ENCODE peak calls at places on chromosomes 16 and 17, in four cellular contexts. G is H1, Q is GM12878, U is K562. V is an unnamed sample.
A peak's percentile ranks its signal among the peaks of the same experiment; 100 is the strongest.

GRCh38 chr17:14427914-14428639 is 127.2 kb downstream of the HS3ST3B1 start:
- DNase-seq in G (no peak), Q (peak; percentile 3), U (no peak), V (no peak)

GRCh38 chr17:40442392-40443195 is 656 bp upstream of the IGFBP4 start:
- DNase-seq in G (no peak), Q (no peak), U (peak; percentile 71), V (no peak)

GRCh38 chr16:4365014-4365406 is 6.6 kb upstream of the VASN start:
- DNase-seq in G (no peak), Q (peak; percentile 25), U (no peak), V (no peak)

GRCh38 chr17:64599187-64599676 is 62.9 kb downstream of the SMURF2 start:
- DNase-seq in G (no peak), Q (no peak), U (peak; percentile 88), V (no peak)

GRCh38 chr17:35726609-35727460 is 4.6 kb upstream of the RASL10B start:
- DNase-seq in G (no peak), Q (no peak), U (no peak), V (peak; percentile 66)

GRCh38 chr16:48560692-48561091 is 49.3 kb downstream of the N4BP1 start:
- DNase-seq in G (no peak), Q (no peak), U (no peak), V (no peak)

GRCh38 chr17:58334661-58335060 is 6.1 kb upstream of the TSPOAP1 start:
- DNase-seq in G (no peak), Q (no peak), U (no peak), V (no peak)

GRCh38 chr17:44502598-44503079 is 567 bp downstream of the GPATCH8 start:
- DNase-seq in G (no peak), Q (no peak), U (peak; percentile 21), V (no peak)

GRCh38 chr16:1554826-1555445 is 21.5 kb downstream of the TMEM204 start:
- DNase-seq in G (no peak), Q (no peak), U (peak; percentile 16), V (no peak)

GRCh38 chr17:63335818-63336217 is 110.3 kb downstream of the CYB561 start:
- DNase-seq in G (no peak), Q (no peak), U (no peak), V (no peak)

GRCh38 chr17:40515491-40516041 is 14.1 kb upstream of the TNS4 start:
- DNase-seq in G (no peak), Q (no peak), U (no peak), V (no peak)

GRCh38 chr16:84307209-84307954 is 12.7 kb downstream of the WFDC1 start:
- DNase-seq in G (no peak), Q (no peak), U (peak; percentile 6), V (no peak)

GRCh38 chr16:66543541-66543940 is 6.4 kb downstream of the TK2 start:
- DNase-seq in G (no peak), Q (no peak), U (no peak), V (no peak)

DNA sequence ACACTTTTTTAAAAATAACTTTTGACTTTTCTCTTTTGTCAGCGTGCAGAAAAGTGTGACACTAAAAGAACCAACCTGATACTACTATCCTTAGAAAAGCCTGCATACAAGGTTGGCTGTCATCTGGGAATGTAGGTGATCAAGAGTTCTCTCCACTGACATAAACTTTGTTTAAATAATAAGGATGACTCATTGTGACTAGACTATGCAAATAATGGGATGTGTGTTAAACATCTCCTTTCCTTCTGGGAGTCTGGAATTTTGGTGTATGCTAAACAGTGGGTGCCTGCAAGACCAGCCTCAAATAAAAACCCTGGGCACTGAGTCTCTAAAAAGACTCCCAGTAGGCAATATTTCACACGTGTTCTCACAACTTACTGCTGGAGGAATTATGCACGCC is 373.4 kb downstream of the CNTNAP4 start:
- DNase-seq in G (no peak), Q (no peak), U (no peak), V (peak; percentile 74)
- TF ChIP-seq CBX5 in G (no peak), Q (no peak), U (no peak), V (no peak)

DNA sequence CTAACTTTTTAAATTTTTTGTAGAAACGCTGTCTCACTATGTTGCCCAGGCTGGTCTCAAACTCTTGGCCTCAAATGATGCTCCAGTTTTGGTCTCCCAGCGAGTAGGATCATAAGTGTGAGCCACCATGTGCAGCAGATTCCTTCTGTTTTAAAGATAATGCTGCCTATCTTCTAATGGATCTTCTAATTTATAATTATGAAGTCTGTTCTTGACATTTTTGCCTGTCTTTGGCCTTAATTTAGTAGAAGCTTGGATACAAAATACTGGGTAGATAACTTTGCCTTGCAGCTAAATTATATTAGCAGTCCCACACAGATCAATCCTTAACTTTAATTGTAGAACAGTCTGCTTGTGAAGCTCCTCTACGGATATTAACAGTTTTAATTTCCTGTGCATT is 566.6 kb upstream of the CDH8 start:
- DNase-seq in G (no peak), Q (no peak), U (no peak), V (no peak)
- TF ChIP-seq CBX5 in G (no peak), Q (no peak), U (no peak), V (no peak)

GRCh38 chr16:73126453-73126853 is 78.5 kb upstream of the ZFHX3 start:
- DNase-seq in G (no peak), Q (no peak), U (no peak), V (peak; percentile 45)

GRCh38 chr16:73129455-73129854 is 81.5 kb upstream of the ZFHX3 start:
- DNase-seq in G (no peak), Q (no peak), U (no peak), V (no peak)

GRCh38 chr16:73125860-73126259 is 77.9 kb upstream of the ZFHX3 start:
- DNase-seq in G (no peak), Q (no peak), U (no peak), V (no peak)

DNA sequence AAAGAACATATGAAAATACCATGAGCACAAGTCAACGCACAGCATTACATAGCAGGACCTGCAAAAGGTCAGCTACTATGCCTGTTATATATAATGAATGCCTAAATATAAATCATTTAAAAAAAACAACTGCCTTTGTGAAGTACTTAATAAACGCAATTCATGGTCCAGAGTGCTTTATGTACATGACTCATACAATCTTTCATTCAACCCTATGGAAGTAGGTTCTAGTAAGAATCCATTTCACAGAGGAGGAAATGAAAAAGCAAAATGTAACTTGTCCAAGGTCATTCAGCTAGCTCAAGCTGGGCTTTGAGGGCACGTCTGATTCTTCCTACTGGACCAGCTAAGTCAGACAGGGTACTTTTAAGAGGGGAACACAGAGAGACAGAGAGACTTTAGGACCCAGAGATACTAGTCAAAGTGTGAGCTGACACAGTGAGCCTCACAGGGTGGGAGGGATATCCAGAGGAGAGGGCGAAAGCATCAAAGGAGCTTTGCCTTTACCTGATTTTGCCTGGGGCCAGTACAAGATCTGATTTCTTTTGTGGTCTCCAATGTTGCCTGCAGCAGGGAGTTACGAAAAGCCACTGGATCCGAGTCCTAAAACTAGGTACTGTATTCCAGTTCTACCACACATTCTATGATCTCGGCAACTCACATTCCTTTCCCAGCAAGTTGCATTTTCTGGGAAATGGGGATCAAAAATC is 83.4 kb upstream of the ZFHX3 start:
- DNase-seq in G (no peak), Q (no peak), U (no peak), V (no peak)
- TF ChIP-seq CBX5 in G (no peak), Q (no peak), U (no peak), V (no peak)

GRCh38 chr16:52193441-52193840 is 353.5 kb downstream of the TOX3 start:
- DNase-seq in G (no peak), Q (no peak), U (no peak), V (peak; percentile 53)

GRCh38 chr16:52191533-52192134 is 355.3 kb downstream of the TOX3 start:
- DNase-seq in G (peak; percentile 33), Q (peak; percentile 15), U (peak; percentile 59), V (peak; percentile 76)
- TF ChIP-seq CBX5 in G (no peak), Q (no peak), U (no peak), V (peak; percentile 39)